ENCODE peak calls at places on chromosomes 16 and 17, in four cellular contexts. X is GM13976, E is COR-L47, Q is AG10803. S is an unnamed sample.

GRCh38 chr17:58369214-58370031 is 17.4 kb upstream of the SUPT4H1 start:
- DNase-seq in Q (no peak), X (no peak), E (no peak), S (peak)

GRCh38 chr16:87416826-87417471 is 24.8 kb downstream of the MAP1LC3B start:
- DNase-seq in Q (peak), X (no peak), E (no peak), S (no peak)

GRCh38 chr16:58843675-58844074 is 109.6 kb upstream of the GOT2 start:
- DNase-seq in E (no peak), X (peak), Q (peak), S (no peak)

GRCh38 chr16:88376053-88376834 is 6.5 kb upstream of the ZNF469 start:
- DNase-seq in Q (no peak), X (no peak), E (no peak), S (no peak)

GRCh38 chr17:3046753-3047152 is 16.7 kb downstream of the OR1D5 start:
- DNase-seq in X (no peak), Q (no peak), E (no peak), S (no peak)

GRCh38 chr16:180921-181667 is 835 bp downstream of the HBQ1 start:
- DNase-seq in X (peak), Q (peak), E (peak), S (peak)

GRCh38 chr16:66525396-66526180 is 24.3 kb downstream of the TK2 start:
- DNase-seq in E (no peak), X (no peak), Q (peak), S (no peak)

GRCh38 chr17:19237389-19238166 is 412 bp downstream of the EPN2 start:
- DNase-seq in E (no peak), Q (no peak), X (peak), S (peak)

GRCh38 chr16:57185446-57185944 is 344 bp downstream of the PSME3IP1 start:
- DNase-seq in X (peak), Q (peak), E (peak), S (no peak)

GRCh38 chr17:6677158-6677831 is 25.7 kb downstream of the C17orf100 start:
- DNase-seq in E (no peak), X (peak), Q (peak), S (no peak)

GRCh38 chr17:3744032-3744431 is 20.3 kb downstream of the HASPIN start:
- DNase-seq in Q (no peak), E (no peak), X (no peak), S (no peak)

GRCh38 chr17:7586673-7587419 is 3.0 kb downstream of the SOX15 start:
- DNase-seq in X (no peak), Q (no peak), E (no peak), S (no peak)

S was measured in stimulated activated naive B cell treated with anti-CD40 and anti-IgM and Interleukin-4, amounts not matched to agents 10 μg/mL and 1 μg/mL and 100 μg/mL, for 72 hours.